ENCODE peak calls at places on chromosomes 4 and X, in five cellular contexts. O is left colon, M is A549, G is Right ventricle myocardium superior, C is gastrocnemius medialis. P is an unnamed sample.

GRCh38 chr4:102517753-102518152 is 16.6 kb downstream of the NFKB1 start:
- ATAC-seq in O (no peak), M (no peak), C (no peak), G (no peak), P (no peak)

GRCh38 chrX:135985974-135986312 is 708 bp downstream of the SLC9A6 start:
- ATAC-seq in C (no peak), M (peak; percentile 6), O (peak; percentile 29), G (no peak), P (no peak)

GRCh38 chrX:55030490-55031285 is at the start of gene ALAS2:
- ATAC-seq in C (no peak), O (no peak), G (no peak), M (no peak), P (no peak)

GRCh38 chr4:147078875-147079658 is 133.4 kb upstream of the TTC29 start:
- ATAC-seq in C (no peak), M (no peak), O (no peak), G (peak; percentile 80), P (no peak)

GRCh38 chr4:153676984-153677383 is 7.1 kb upstream of the TLR2 start:
- ATAC-seq in C (no peak), O (no peak), G (no peak), M (peak; percentile 79), P (peak; percentile 74)

GRCh38 chrX:150848914-150849365 is 49.5 kb downstream of the CD99L2 start:
- ATAC-seq in G (no peak), M (peak; percentile 95), C (peak; percentile 76), O (peak; percentile 81), P (peak; percentile 36)

GRCh38 chr4:147546341-147546740 is 65.4 kb downstream of the EDNRA start:
- ATAC-seq in O (no peak), M (peak; percentile 65), C (no peak), G (no peak), P (no peak)

GRCh38 chr4:120754590-120754989 is 167.9 kb downstream of the PRDM5 start:
- ATAC-seq in C (no peak), G (peak; percentile 93), O (no peak), M (no peak), P (no peak)

GRCh38 chr4:47774078-47774477 is 63.8 kb downstream of the CORIN start:
- ATAC-seq in G (no peak), O (no peak), C (no peak), M (no peak), P (no peak)

GRCh38 chrX:45781901-45782553 is 581.4 kb upstream of the DIPK2B start:
- ATAC-seq in M (peak; percentile 93), G (no peak), O (peak; percentile 77), C (no peak), P (peak; percentile 66)

GRCh38 chr4:109671350-109671749 is 31.9 kb downstream of the CASP6 start:
- ATAC-seq in G (no peak), M (no peak), C (no peak), O (no peak), P (no peak)

GRCh38 chrX:42022158-42022557 is 98.8 kb upstream of the CASK start:
- ATAC-seq in M (no peak), G (no peak), O (no peak), C (no peak), P (no peak)

GRCh38 chr4:48380583-48381167 is 39.3 kb downstream of the SLAIN2 start:
- ATAC-seq in G (no peak), C (no peak), O (no peak), M (no peak), P (peak; percentile 53)

GRCh38 chrX:133884430-133885394 is 100.7 kb downstream of the GPC3 start:
- ATAC-seq in G (no peak), M (no peak), C (no peak), O (no peak), P (no peak)

GRCh38 chr4:21304061-21304541 is 603.8 kb downstream of the PACRGL start:
- ATAC-seq in O (no peak), M (no peak), C (no peak), G (no peak), P (no peak)

P was measured in esophagus mucosa.